ENCODE peak calls at places on chromosome 20, in five cellular contexts. One of them, this sample, is unnamed.

GRCh38 chr20:25389858-25390537 is 637 bp downstream of the ABHD12 start:
- DNase-seq in A549: peak; percentile 31
- DNase-seq in HCT116: no peak
- DNase-seq in HepG2: no peak
- DNase-seq in GM12878: no peak
- DNase-seq in this sample: peak; percentile 54

GRCh38 chr20:55415567-55416142 is 589.7 kb downstream of the CBLN4 start:
- DNase-seq in HepG2: peak; percentile 21
- DNase-seq in GM12878: no peak
- DNase-seq in A549: no peak
- DNase-seq in HCT116: no peak
- DNase-seq in this sample: peak; percentile 38

GRCh38 chr20:44247131-44247571 is at the start of gene GDAP1L1:
- DNase-seq in GM12878: no peak
- DNase-seq in HepG2: no peak
- DNase-seq in A549: no peak
- DNase-seq in HCT116: no peak
- DNase-seq in this sample: no peak

GRCh38 chr20:24027229-24027628 is 38.6 kb upstream of the GGTLC1 start:
- DNase-seq in HepG2: no peak
- DNase-seq in GM12878: peak; percentile 2
- DNase-seq in A549: no peak
- DNase-seq in HCT116: no peak
- DNase-seq in this sample: peak; percentile 16

GRCh38 chr20:63165538-63166422 is 50.2 kb downstream of the YTHDF1 start:
- DNase-seq in HCT116: no peak
- DNase-seq in HepG2: no peak
- DNase-seq in GM12878: no peak
- DNase-seq in A549: no peak
- DNase-seq in this sample: no peak

GRCh38 chr20:1369970-1370369 is 22.9 kb downstream of the FKBP1A start:
- DNase-seq in HepG2: no peak
- DNase-seq in A549: no peak
- DNase-seq in HCT116: no peak
- DNase-seq in GM12878: no peak
- DNase-seq in this sample: no peak

GRCh38 chr20:49853640-49854039 is 41.0 kb downstream of the SLC9A8 start:
- DNase-seq in A549: no peak
- DNase-seq in HCT116: no peak
- DNase-seq in HepG2: no peak
- DNase-seq in GM12878: no peak
- DNase-seq in this sample: no peak

GRCh38 chr20:324177-325042 is 942 bp upstream of the SOX12 start:
- DNase-seq in A549: peak; percentile 93
- DNase-seq in HCT116: peak; percentile 89
- DNase-seq in HepG2: peak; percentile 89
- DNase-seq in GM12878: no peak
- DNase-seq in this sample: peak; percentile 97

GRCh38 chr20:37392441-37393195 is 46.7 kb downstream of the SRC start:
- DNase-seq in GM12878: no peak
- DNase-seq in HCT116: no peak
- DNase-seq in A549: no peak
- DNase-seq in HepG2: peak; percentile 67
- DNase-seq in this sample: peak; percentile 67

GRCh38 chr20:32474967-32475819 is 109.9 kb downstream of the NOL4L start:
- DNase-seq in HepG2: peak; percentile 86
- DNase-seq in GM12878: no peak
- DNase-seq in HCT116: no peak
- DNase-seq in A549: peak; percentile 94
- DNase-seq in this sample: no peak

GRCh38 chr20:8163543-8163942 is 31.5 kb downstream of the PLCB1 start:
- DNase-seq in HCT116: no peak
- DNase-seq in A549: no peak
- DNase-seq in HepG2: no peak
- DNase-seq in GM12878: no peak
- DNase-seq in this sample: no peak

GRCh38 chr20:16477632-16478031 is 95.6 kb downstream of the KIF16B start:
- DNase-seq in GM12878: no peak
- DNase-seq in HCT116: no peak
- DNase-seq in A549: no peak
- DNase-seq in HepG2: peak; percentile 60
- DNase-seq in this sample: no peak

DNA sequence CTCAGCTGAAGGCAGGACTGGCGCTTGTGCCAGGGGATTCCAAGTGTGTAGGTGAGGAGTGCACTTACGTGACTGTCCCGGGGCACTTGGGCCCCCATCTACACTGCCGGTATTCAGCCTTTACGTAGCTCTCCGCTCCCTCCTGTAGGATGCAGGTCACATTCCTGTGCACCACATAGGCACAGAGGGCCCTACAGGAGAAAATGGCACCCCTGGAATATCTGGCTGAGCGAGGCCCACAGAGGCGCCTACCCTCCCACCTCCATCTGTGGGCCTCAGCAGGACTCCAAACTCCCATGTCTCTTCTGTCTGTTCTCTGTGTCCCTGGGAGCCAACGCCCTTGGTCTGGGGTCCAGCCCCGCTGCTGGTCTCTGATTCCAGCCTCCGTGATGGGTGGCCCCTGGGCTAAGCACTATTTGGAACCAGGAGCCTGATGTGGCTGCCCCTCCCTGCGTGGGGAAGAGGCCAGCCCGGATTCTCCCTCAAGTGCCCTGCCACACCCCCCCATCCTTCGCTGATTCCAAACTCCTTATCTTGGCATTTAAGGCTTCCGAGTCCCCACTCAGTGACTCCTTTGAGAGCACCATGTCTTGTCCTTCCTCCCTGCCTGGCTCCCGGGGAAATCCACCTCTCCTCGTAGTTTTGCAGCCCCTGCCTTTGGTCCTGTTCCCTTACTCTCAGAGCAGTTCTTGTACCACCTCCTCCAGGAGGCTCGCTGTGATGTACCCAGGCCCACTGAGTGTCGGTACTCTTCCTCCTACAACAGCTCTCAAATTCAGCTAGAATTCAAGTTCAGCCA is 1.5 kb downstream of the EMILIN3 start:
- DNase-seq in A549: no peak
- DNase-seq in HCT116: no peak
- DNase-seq in GM12878: no peak
- DNase-seq in HepG2: no peak
- DNase-seq in this sample: no peak
- H3K4me3 ChIP-seq in A549: no peak overlapping the region
- H3K4me3 ChIP-seq in HCT116: no peak overlapping the region
- H3K4me3 ChIP-seq in GM12878: no peak overlapping the region
- H3K4me3 ChIP-seq in HepG2: no peak overlapping the region
- H3K4me3 ChIP-seq in this sample: no peak overlapping the region

GRCh38 chr20:46134716-46135115 is 16.6 kb downstream of the CD40 start:
- DNase-seq in HepG2: no peak
- DNase-seq in HCT116: no peak
- DNase-seq in A549: no peak
- DNase-seq in GM12878: no peak
- DNase-seq in this sample: no peak

GRCh38 chr20:46135856-46136633 is 17.9 kb downstream of the CD40 start:
- DNase-seq in HCT116: no peak
- DNase-seq in GM12878: no peak
- DNase-seq in HepG2: no peak
- DNase-seq in A549: no peak
- DNase-seq in this sample: no peak

GRCh38 chr20:46132705-46133120 is 14.6 kb downstream of the CD40 start:
- DNase-seq in GM12878: no peak
- DNase-seq in HepG2: peak; percentile 53
- DNase-seq in A549: peak; percentile 77
- DNase-seq in HCT116: peak; percentile 21
- DNase-seq in this sample: peak; percentile 76

GRCh38 chr20:46131396-46131795 is 13.3 kb downstream of the CD40 start:
- DNase-seq in HepG2: no peak
- DNase-seq in GM12878: no peak
- DNase-seq in HCT116: no peak
- DNase-seq in A549: no peak
- DNase-seq in this sample: no peak

GRCh38 chr20:46133886-46134654 is 16.0 kb downstream of the CD40 start:
- DNase-seq in HCT116: no peak
- DNase-seq in A549: no peak
- DNase-seq in GM12878: no peak
- DNase-seq in HepG2: no peak
- DNase-seq in this sample: no peak
- TF ChIP-seq POLR2A in HCT116: no peak
- TF ChIP-seq POLR2A in A549: no peak
- TF ChIP-seq POLR2A in GM12878: no peak
- TF ChIP-seq POLR2A in HepG2: no peak
- TF ChIP-seq POLR2A in this sample: no peak

DNA sequence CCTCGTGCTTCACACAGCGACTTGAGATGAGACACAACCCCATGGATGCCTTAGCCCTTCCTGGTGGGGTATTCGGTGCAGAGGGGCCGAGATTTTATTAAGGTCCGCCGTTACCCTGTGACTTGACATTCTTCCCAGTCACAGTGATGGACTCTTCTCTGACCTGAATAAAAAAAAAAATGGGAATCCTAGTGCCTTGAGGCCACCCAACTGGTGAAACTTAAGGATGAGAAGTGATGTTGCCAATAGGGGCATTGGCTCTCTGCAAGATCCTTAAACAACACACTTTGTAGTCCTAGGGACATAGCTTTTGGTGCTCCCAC is 740 bp upstream of the ADNP start:
- DNase-seq in HepG2: no peak
- DNase-seq in A549: no peak
- DNase-seq in HCT116: no peak
- DNase-seq in GM12878: no peak
- DNase-seq in this sample: no peak
- TF ChIP-seq MAX in HepG2: no peak
- TF ChIP-seq MAX in A549: no peak
- TF ChIP-seq MAX in HCT116: no peak
- TF ChIP-seq MAX in GM12878: no peak
- TF ChIP-seq MAX in this sample: no peak

GRCh38 chr20:34874094-34874654 is 1.5 kb upstream of the GGT7 start:
- DNase-seq in HCT116: peak; percentile 79
- DNase-seq in HepG2: peak; percentile 90
- DNase-seq in GM12878: peak; percentile 50
- DNase-seq in A549: peak; percentile 87
- DNase-seq in this sample: peak; percentile 88
- H3K4me3 ChIP-seq in HCT116: no peak overlapping the region
- H3K4me3 ChIP-seq in HepG2: peak overlapping the region; percentile 39
- H3K4me3 ChIP-seq in GM12878: no peak overlapping the region
- H3K4me3 ChIP-seq in A549: no peak overlapping the region
- H3K4me3 ChIP-seq in this sample: no peak overlapping the region

DNA sequence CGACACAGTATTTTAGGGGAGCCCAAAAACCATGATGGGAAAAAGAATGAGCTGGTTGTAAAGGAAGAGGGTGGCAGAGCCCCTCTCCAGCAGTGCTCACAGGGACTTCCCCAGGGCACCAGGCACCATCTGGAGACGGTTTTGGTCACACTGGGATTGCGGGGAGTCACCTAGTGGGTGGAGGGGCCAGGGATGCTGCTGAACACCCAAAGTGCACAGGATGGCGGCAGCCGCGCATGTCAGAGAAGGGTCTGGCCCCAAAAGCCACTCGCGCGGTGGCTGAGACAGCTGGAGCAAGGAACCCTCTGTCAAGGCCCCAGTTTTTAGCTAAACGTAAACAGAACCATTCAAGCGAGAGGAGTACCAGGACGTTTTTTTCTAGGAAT is 10.8 kb downstream of the CTSZ start:
- DNase-seq in HCT116: no peak
- DNase-seq in A549: no peak
- DNase-seq in GM12878: no peak
- DNase-seq in HepG2: no peak
- DNase-seq in this sample: no peak
- TF ChIP-seq POLR2A in HCT116: no peak
- TF ChIP-seq POLR2A in A549: no peak
- TF ChIP-seq POLR2A in GM12878: peak; percentile 54
- TF ChIP-seq POLR2A in HepG2: peak; percentile 42
- TF ChIP-seq POLR2A in this sample: no peak

GRCh38 chr20:4082406-4083102 is 67.2 kb upstream of the RNF24 start:
- DNase-seq in A549: no peak
- DNase-seq in GM12878: peak; percentile 59
- DNase-seq in HCT116: no peak
- DNase-seq in HepG2: peak; percentile 89
- DNase-seq in this sample: peak; percentile 98
- TF ChIP-seq MAX in A549: no peak
- TF ChIP-seq MAX in GM12878: no peak
- TF ChIP-seq MAX in HCT116: no peak
- TF ChIP-seq MAX in HepG2: peak; percentile 6
- TF ChIP-seq MAX in this sample: peak; percentile 73

GRCh38 chr20:53609501-53610445 is 16.1 kb upstream of the ZNF217 start:
- DNase-seq in HCT116: no peak
- DNase-seq in A549: peak; percentile 57
- DNase-seq in GM12878: no peak
- DNase-seq in HepG2: no peak
- DNase-seq in this sample: peak; percentile 92
- H3K4me3 ChIP-seq in HCT116: no peak overlapping the region
- H3K4me3 ChIP-seq in A549: peak overlapping the region; percentile 27
- H3K4me3 ChIP-seq in GM12878: peak overlapping the region; percentile 56
- H3K4me3 ChIP-seq in HepG2: no peak overlapping the region
- H3K4me3 ChIP-seq in this sample: peak overlapping the region; percentile 69

GRCh38 chr20:41137412-41138216 is at the start of gene PLCG1:
- DNase-seq in HepG2: peak; percentile 72
- DNase-seq in HCT116: no peak
- DNase-seq in GM12878: no peak
- DNase-seq in A549: peak; percentile 47
- DNase-seq in this sample: peak; percentile 81
- TF ChIP-seq POLR2A in HepG2: peak; percentile 79
- TF ChIP-seq POLR2A in HCT116: no peak
- TF ChIP-seq POLR2A in GM12878: peak; percentile 60
- TF ChIP-seq POLR2A in A549: peak; percentile 24
- TF ChIP-seq POLR2A in this sample: no peak

This sample was measured in NB4.